ENCODE peak calls at places on chromosomes 6 and 20, in nine cellular contexts. H is OCI-LY7, Z is IMR-90, C is mammary epithelial cell, V is fibroblast of lung, P is neural progenitor cell, S is HCT116, K is MM.1S, U is endothelial cell of umbilical vein. F is an unnamed sample.
A peak's percentile ranks its signal among the peaks of the same experiment; 100 is the strongest.

GRCh38 chr20:3276400-3277015 is 37.5 kb upstream of the SLC4A11 start:
- DNase-seq in V (peak; percentile 7), P (peak; percentile 57), C (peak; percentile 5), U (peak; percentile 37), K (peak; percentile 25), Z (peak; percentile 22), S (peak; percentile 35), H (peak; percentile 14), F (no peak)

GRCh38 chr6:15504581-15505350 is 158.1 kb downstream of the DTNBP1 start:
- DNase-seq in U (peak; percentile 91), V (peak; percentile 96), S (no peak), K (no peak), H (no peak), C (peak; percentile 92), Z (peak; percentile 98), P (no peak), F (peak; percentile 97)

GRCh38 chr6:87102296-87102695 is 7.4 kb upstream of the CGA start:
- DNase-seq in Z (no peak), H (no peak), C (no peak), K (no peak), S (no peak), U (no peak), V (no peak), P (no peak), F (no peak)

GRCh38 chr20:3163099-3164042 is 3.7 kb upstream of the FASTKD5 start:
- DNase-seq in K (no peak), Z (no peak), P (no peak), V (no peak), C (no peak), U (no peak), H (no peak), S (no peak), F (peak; percentile 89)

GRCh38 chr6:1735239-1735803 is 125.6 kb downstream of the FOXC1 start:
- DNase-seq in Z (no peak), S (no peak), H (no peak), P (no peak), V (no peak), K (no peak), C (no peak), U (no peak), F (peak; percentile 37)

GRCh38 chr20:20614391-20614790 is 98.1 kb downstream of the RALGAPA2 start:
- DNase-seq in C (no peak), P (no peak), K (no peak), V (peak; percentile 10), S (no peak), Z (peak; percentile 25), H (no peak), U (no peak), F (no peak)

GRCh38 chr6:62775427-62776022 is 435.7 kb upstream of the FKBP1C start:
- DNase-seq in C (peak; percentile 1), S (peak; percentile 0), H (peak; percentile 44), Z (no peak), K (peak; percentile 18), P (peak; percentile 44), U (no peak), V (no peak), F (no peak)

GRCh38 chr20:63124092-63124781 is 91.7 kb downstream of the YTHDF1 start:
- DNase-seq in K (no peak), V (peak; percentile 47), U (no peak), P (no peak), S (no peak), C (no peak), H (no peak), Z (peak; percentile 62), F (peak; percentile 96)

GRCh38 chr6:90294614-90294988 is 2.0 kb downstream of the BACH2 start:
- DNase-seq in K (peak; percentile 19), P (peak; percentile 63), H (peak; percentile 83), Z (no peak), V (peak; percentile 37), U (no peak), C (no peak), S (no peak), F (no peak)

GRCh38 chr20:54486583-54486982 is 11.2 kb downstream of the DOK5 start:
- DNase-seq in Z (no peak), C (no peak), V (no peak), K (no peak), P (no peak), U (no peak), H (no peak), S (no peak), F (no peak)

GRCh38 chr20:41726727-41727126 is 108.5 kb upstream of the CHD6 start:
- DNase-seq in Z (no peak), C (no peak), K (no peak), P (no peak), H (no peak), U (no peak), V (no peak), S (no peak), F (no peak)

GRCh38 chr20:35305682-35306556 is 13.7 kb upstream of the FAM83C start:
- DNase-seq in U (peak; percentile 96), Z (peak; percentile 100), V (peak; percentile 100), S (peak; percentile 97), H (no peak), C (peak; percentile 100), K (no peak), P (no peak), F (peak; percentile 95)

GRCh38 chr6:129672883-129673631 is 36.9 kb downstream of the ARHGAP18 start:
- DNase-seq in Z (peak; percentile 87), V (peak; percentile 91), K (peak; percentile 40), C (peak; percentile 65), H (no peak), S (peak; percentile 80), P (no peak), U (peak; percentile 88), F (peak; percentile 82)

GRCh38 chr6:129673758-129674157 is 36.2 kb downstream of the ARHGAP18 start:
- DNase-seq in C (no peak), P (no peak), S (no peak), Z (no peak), V (no peak), U (no peak), K (no peak), H (no peak), F (no peak)

GRCh38 chr6:129672345-129672691 is 37.7 kb downstream of the ARHGAP18 start:
- DNase-seq in P (no peak), K (no peak), C (no peak), Z (no peak), V (no peak), S (no peak), H (no peak), U (no peak), F (peak; percentile 52)

GRCh38 chr6:129670634-129671033 is 39.3 kb downstream of the ARHGAP18 start:
- DNase-seq in V (no peak), U (no peak), S (no peak), Z (no peak), K (no peak), C (no peak), H (no peak), P (no peak), F (peak; percentile 19)

GRCh38 chr6:129671442-129672344 is 38.3 kb downstream of the ARHGAP18 start:
- DNase-seq in V (no peak), K (no peak), Z (no peak), U (no peak), C (no peak), P (peak; percentile 33), H (peak; percentile 29), S (no peak), F (no peak)
- H2AFZ ChIP-seq in V (no peak overlapping the region), K (no peak overlapping the region), Z (no peak overlapping the region), U (no peak overlapping the region), C (no peak overlapping the region), P (peak overlapping the region; percentile 6), H (peak overlapping the region; percentile 28), S (no peak overlapping the region), F (no peak overlapping the region)

GRCh38 chr6:148203281-148203925 is 139.2 kb upstream of the SASH1 start:
- DNase-seq in K (no peak), U (no peak), V (peak; percentile 93), H (no peak), S (no peak), Z (peak; percentile 98), C (no peak), P (no peak), F (peak; percentile 80)
- H2AFZ ChIP-seq in K (no peak overlapping the region), U (no peak overlapping the region), V (no peak overlapping the region), H (no peak overlapping the region), S (no peak overlapping the region), Z (no peak overlapping the region), C (peak overlapping the region; percentile 32), P (no peak overlapping the region), F (peak overlapping the region; percentile 36)

GRCh38 chr6:53998293-53998692 is 113.0 kb upstream of the MLIP start:
- DNase-seq in K (no peak), S (no peak), U (peak; percentile 15), V (no peak), P (no peak), Z (no peak), C (no peak), H (no peak), F (no peak)
- H2AFZ ChIP-seq in K (peak overlapping the region; percentile 23), S (no peak overlapping the region), U (peak overlapping the region; percentile 2), V (peak overlapping the region; percentile 58), P (no peak overlapping the region), Z (no peak overlapping the region), C (no peak overlapping the region), H (no peak overlapping the region), F (no peak overlapping the region)

DNA sequence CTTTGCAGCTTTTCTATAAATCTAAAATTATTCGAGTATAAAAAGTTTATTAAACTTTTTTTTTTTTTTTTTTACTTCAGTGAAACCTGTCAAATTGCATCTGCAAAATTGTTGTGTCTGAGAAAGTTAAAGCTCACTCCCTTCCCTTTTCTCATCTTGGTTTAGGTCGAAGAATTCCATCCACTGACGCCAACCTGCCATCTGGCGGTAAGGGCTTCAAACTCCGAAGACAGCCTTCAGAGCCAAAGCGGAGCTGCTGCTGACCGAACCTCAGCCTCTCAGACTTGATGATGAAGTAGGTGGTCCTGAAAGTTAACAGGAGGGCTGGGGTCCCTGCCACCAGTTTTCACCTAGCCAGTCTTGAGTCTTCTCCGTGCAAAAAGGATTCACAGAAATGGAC is 29.6 kb upstream of the VAPB start:
- DNase-seq in V (no peak), P (peak; percentile 32), Z (peak; percentile 29), K (no peak), H (no peak), C (no peak), U (no peak), S (no peak), F (no peak)
- H2AFZ ChIP-seq in V (no peak overlapping the region), P (no peak overlapping the region), Z (no peak overlapping the region), K (no peak overlapping the region), H (no peak overlapping the region), C (no peak overlapping the region), U (no peak overlapping the region), S (no peak overlapping the region), F (no peak overlapping the region)

F was measured in osteoblast.